ENCODE peak calls at places on chromosomes 11 and 22, in seven cellular contexts. V is LHCN-M2, I is fibroblast of lung, Z is AG08395, W is EL, B is GOT3, C is AG04450. A is an unnamed sample.

GRCh38 chr11:100857236-100858005 is 170.3 kb downstream of the ARHGAP42 start:
- DNase-seq in V (no peak), I (no peak), Z (no peak), W (no peak), B (no peak), C (no peak), A (no peak)

GRCh38 chr11:86201371-86201770 is 43.2 kb upstream of the EED start:
- DNase-seq in V (no peak), I (no peak), Z (no peak), W (no peak), B (no peak), C (no peak), A (no peak)

GRCh38 chr11:46845440-46845739 is 690 bp downstream of the CKAP5 start:
- DNase-seq in V (no peak), I (no peak), Z (no peak), W (no peak), B (no peak), C (no peak), A (no peak)

GRCh38 chr22:41940853-41941765 is 5.8 kb downstream of the CENPM start:
- DNase-seq in V (peak), I (peak), Z (peak), W (peak), B (peak), C (peak), A (peak)

GRCh38 chr11:132874638-132875037 is 657.7 kb downstream of the OPCML start:
- DNase-seq in V (peak), I (peak), Z (peak), W (peak), B (no peak), C (peak), A (peak)

GRCh38 chr22:43919106-43919965 is 4.3 kb upstream of the PNPLA3 start:
- DNase-seq in V (peak), I (peak), Z (peak), W (peak), B (no peak), C (no peak), A (peak)

GRCh38 chr22:43570531-43571144 is 158.8 kb downstream of the MPPED1 start:
- DNase-seq in V (no peak), I (no peak), Z (no peak), W (no peak), B (no peak), C (no peak), A (no peak)

GRCh38 chr22:22849640-22850610 is 37.7 kb upstream of the IGLL5 start:
- DNase-seq in V (no peak), I (no peak), Z (no peak), W (no peak), B (no peak), C (no peak), A (no peak)

GRCh38 chr22:29346659-29347058 is 31.2 kb upstream of the RASL10A start:
- DNase-seq in V (no peak), I (no peak), Z (no peak), W (no peak), B (no peak), C (no peak), A (no peak)

GRCh38 chr11:68120212-68121066 is 749 bp downstream of the CHKA start:
- DNase-seq in V (peak), I (peak), Z (peak), W (peak), B (no peak), C (no peak), A (peak)

GRCh38 chr11:6572215-6572614 is 31.2 kb downstream of the RRP8 start:
- DNase-seq in V (peak), I (peak), Z (peak), W (peak), B (no peak), C (peak), A (no peak)

GRCh38 chr11:57515332-57516060 is at the start of gene SLC43A1:
- DNase-seq in V (peak), I (peak), Z (peak), W (peak), B (no peak), C (no peak), A (peak)

GRCh38 chr11:115221461-115222069 is 282.6 kb downstream of the CADM1 start:
- DNase-seq in V (no peak), I (no peak), Z (no peak), W (no peak), B (no peak), C (no peak), A (peak)

GRCh38 chr11:62856333-62856910 is 17.0 kb upstream of the WDR74 start:
- DNase-seq in V (no peak), I (no peak), Z (no peak), W (no peak), B (no peak), C (no peak), A (no peak)

GRCh38 chr11:10641314-10642206 is 52.0 kb downstream of the IRAG1 start:
- DNase-seq in V (no peak), I (no peak), Z (no peak), W (no peak), B (no peak), C (no peak), A (no peak)

GRCh38 chr22:36775589-36775965 is 342 bp downstream of the IFT27 start:
- DNase-seq in V (no peak), I (peak), Z (no peak), W (no peak), B (no peak), C (no peak), A (peak)

GRCh38 chr11:34637303-34637702 is 16.4 kb downstream of the EHF start:
- DNase-seq in V (no peak), I (no peak), Z (no peak), W (no peak), B (no peak), C (no peak), A (no peak)

GRCh38 chr11:113253406-113253805 is 61.0 kb upstream of the TTC12 start:
- DNase-seq in V (no peak), I (no peak), Z (no peak), W (no peak), B (no peak), C (no peak), A (no peak)

GRCh38 chr11:73325036-73325981 is 17.2 kb downstream of the ARHGEF17 start:
- DNase-seq in V (no peak), I (peak), Z (peak), W (peak), B (no peak), C (no peak), A (no peak)

GRCh38 chr11:64742940-64743590 is 877 bp downstream of the RASGRP2 start:
- DNase-seq in V (no peak), I (no peak), Z (peak), W (peak), B (peak), C (no peak), A (peak)

GRCh38 chr22:43053176-43053575 is 36.0 kb downstream of the TTLL1 start:
- DNase-seq in V (no peak), I (no peak), Z (no peak), W (no peak), B (no peak), C (no peak), A (no peak)

GRCh38 chr11:74001822-74002286 is 7.0 kb downstream of the UCP3 start:
- DNase-seq in V (no peak), I (no peak), Z (no peak), W (no peak), B (no peak), C (no peak), A (no peak)

GRCh38 chr22:49355206-49355920 is 472.3 kb downstream of the BRD1 start:
- DNase-seq in V (no peak), I (no peak), Z (no peak), W (no peak), B (no peak), C (no peak), A (no peak)

GRCh38 chr22:43381693-43382092 is 30.1 kb upstream of the MPPED1 start:
- DNase-seq in V (no peak), I (no peak), Z (no peak), W (no peak), B (no peak), C (no peak), A (no peak)

GRCh38 chr11:44680982-44681597 is 45.7 kb upstream of the TSPAN18 start:
- DNase-seq in V (no peak), I (peak), Z (no peak), W (peak), B (no peak), C (no peak), A (no peak)

GRCh38 chr11:5247479-5248192 is 2.0 kb downstream of the HBG1 start:
- DNase-seq in V (no peak), I (peak), Z (no peak), W (no peak), B (no peak), C (no peak), A (no peak)

GRCh38 chr11:120186799-120187591 is 23.8 kb upstream of the OAF start:
- DNase-seq in V (no peak), I (peak), Z (peak), W (no peak), B (no peak), C (no peak), A (peak)

A was measured in Daoy.